ENCODE peak calls at places on chromosomes 3 and 15, in ten cellular contexts. D is CD8-positive, alpha-beta memory T cell; M is cardiac muscle cell; F is IMR-90; B is CD4-positive, alpha-beta memory T cell; J is thoracic aorta; T is ovary; X is neural progenitor cell; Z is colonic mucosa; S is fibroblast of lung. Y is an unnamed sample.
A peak's percentile ranks its signal among the peaks of the same experiment; 100 is the strongest.

GRCh38 chr3:129593595-129594339 is 12.7 kb downstream of the PLXND1 start:
- DNase-seq in D (peak; percentile 26), M (no peak), F (no peak), B (peak; percentile 62), J (no peak), T (no peak), X (peak; percentile 52), Z (no peak), S (peak; percentile 33), Y (peak; percentile 80)

GRCh38 chr15:81642451-81642990 is 268.5 kb upstream of the TMC3 start:
- DNase-seq in D (no peak), M (no peak), F (peak; percentile 97), B (no peak), J (no peak), T (no peak), X (no peak), Z (no peak), S (peak; percentile 97), Y (no peak)

GRCh38 chr3:16828815-16829214 is 55.9 kb upstream of the PLCL2 start:
- DNase-seq in D (peak; percentile 32), M (peak; percentile 67), F (peak; percentile 26), B (peak; percentile 59), J (no peak), T (no peak), X (peak; percentile 60), Z (peak; percentile 50), S (peak; percentile 57), Y (peak; percentile 42)

GRCh38 chr15:101675796-101676582 is 23.8 kb upstream of the TM2D3 start:
- DNase-seq in D (no peak), M (peak; percentile 83), F (peak; percentile 89), B (no peak), J (no peak), T (no peak), X (peak; percentile 63), Z (no peak), S (peak; percentile 88), Y (no peak)

GRCh38 chr3:97360804-97361203 is 403.8 kb upstream of the ARL6 start:
- DNase-seq in D (no peak), M (no peak), F (no peak), B (no peak), J (no peak), T (no peak), X (no peak), Z (no peak), S (no peak), Y (peak; percentile 4)

GRCh38 chr15:31352911-31353811 is 26.5 kb downstream of the KLF13 start:
- DNase-seq in D (peak; percentile 37), M (peak; percentile 93), F (peak; percentile 82), B (peak; percentile 50), J (peak; percentile 45), T (peak; percentile 72), X (no peak), Z (no peak), S (peak; percentile 91), Y (peak; percentile 72)

GRCh38 chr3:18425641-18426403 is 683 bp upstream of the SATB1 start:
- DNase-seq in D (peak; percentile 53), M (peak; percentile 15), F (no peak), B (peak; percentile 66), J (no peak), T (no peak), X (peak; percentile 73), Z (peak; percentile 60), S (no peak), Y (peak; percentile 78)

GRCh38 chr3:27494784-27495183 is 10.6 kb upstream of the SLC4A7 start:
- DNase-seq in D (no peak), M (no peak), F (no peak), B (no peak), J (no peak), T (no peak), X (no peak), Z (no peak), S (no peak), Y (no peak)

GRCh38 chr3:172107403-172107802 is 68.0 kb downstream of the FNDC3B start:
- DNase-seq in D (peak; percentile 28), M (no peak), F (no peak), B (peak; percentile 69), J (no peak), T (no peak), X (no peak), Z (no peak), S (no peak), Y (no peak)
- H3K4me3 ChIP-seq in D (peak overlapping the region; percentile 42), M (no peak overlapping the region), F (no peak overlapping the region), B (peak overlapping the region; percentile 1), J (no peak overlapping the region), T (no peak overlapping the region), X (no peak overlapping the region), Z (no peak overlapping the region), S (no peak overlapping the region), Y (no peak overlapping the region)

GRCh38 chr3:160412477-160412876 is 13.0 kb downstream of the SMC4 start:
- DNase-seq in D (no peak), M (no peak), F (no peak), B (no peak), J (no peak), T (no peak), X (no peak), Z (no peak), S (no peak), Y (no peak)
- H3K36me3 ChIP-seq in D (no peaks in the 10 kb centered on the region), M (peaks cover 45% of the 10 kb centered on the region), F (peaks cover 11% of the 10 kb centered on the region), B (no peaks in the 10 kb centered on the region), J (peaks cover 3% of the 10 kb centered on the region), T (no peaks in the 10 kb centered on the region), X (peaks cover 52% of the 10 kb centered on the region), Z (no peaks in the 10 kb centered on the region), S (no peaks in the 10 kb centered on the region), Y (peaks cover 17% of the 10 kb centered on the region)

GRCh38 chr3:193132247-193132646 is 108.8 kb upstream of the PLAAT1 start:
- DNase-seq in D (no peak), M (no peak), F (no peak), B (no peak), J (no peak), T (no peak), X (no peak), Z (no peak), S (no peak), Y (no peak)
- H3K4me3 ChIP-seq in D (no peak overlapping the region), M (no peak overlapping the region), F (no peak overlapping the region), B (no peak overlapping the region), J (no peak overlapping the region), T (no peak overlapping the region), X (no peak overlapping the region), Z (no peak overlapping the region), S (no peak overlapping the region), Y (no peak overlapping the region)

GRCh38 chr15:56234804-56235203 is 8.9 kb downstream of the RFX7 start:
- DNase-seq in D (no peak), M (peak; percentile 59), F (no peak), B (no peak), J (no peak), T (no peak), X (no peak), Z (no peak), S (no peak), Y (no peak)
- H3K36me3 ChIP-seq in D (no peaks in the 10 kb centered on the region), M (no peaks in the 10 kb centered on the region), F (peaks cover 14% of the 10 kb centered on the region), B (peaks cover 3% of the 10 kb centered on the region), J (peaks cover 5% of the 10 kb centered on the region), T (no peaks in the 10 kb centered on the region), X (peaks cover 60% of the 10 kb centered on the region), Z (no peaks in the 10 kb centered on the region), S (no peaks in the 10 kb centered on the region), Y (peaks cover 2% of the 10 kb centered on the region)

GRCh38 chr3:183087184-183087583 is 12.1 kb downstream of the MCCC1 start:
- DNase-seq in D (no peak), M (no peak), F (no peak), B (no peak), J (no peak), T (no peak), X (no peak), Z (no peak), S (no peak), Y (no peak)
- H3K4me3 ChIP-seq in D (no peak overlapping the region), M (no peak overlapping the region), F (no peak overlapping the region), B (no peak overlapping the region), J (no peak overlapping the region), T (no peak overlapping the region), X (no peak overlapping the region), Z (no peak overlapping the region), S (no peak overlapping the region), Y (no peak overlapping the region)

DNA sequence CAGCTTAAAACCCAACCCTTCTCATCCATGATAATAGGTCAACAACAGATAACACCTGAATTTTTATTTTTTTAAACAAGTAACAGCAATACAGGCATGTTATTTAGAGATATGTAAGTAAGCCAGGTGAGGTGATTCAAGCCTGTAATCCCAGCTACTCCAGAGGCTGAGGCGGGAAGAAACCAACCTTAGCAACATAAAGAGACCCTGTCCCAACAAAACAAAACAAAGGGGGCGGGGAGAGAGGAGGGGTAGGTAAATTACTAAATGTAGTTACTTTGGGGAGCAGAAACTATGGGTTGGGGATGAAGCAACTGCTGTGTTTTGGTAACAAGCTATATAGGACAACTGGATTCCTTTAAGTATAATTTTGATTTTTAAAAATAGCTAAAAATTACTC is 47.0 kb downstream of the GNB4 start:
- DNase-seq in D (no peak), M (no peak), F (no peak), B (no peak), J (no peak), T (no peak), X (no peak), Z (no peak), S (no peak), Y (peak; percentile 11)
- H3K36me3 ChIP-seq in D (no peaks in the 10 kb centered on the region), M (peaks cover 28% of the 10 kb centered on the region), F (peaks cover 26% of the 10 kb centered on the region), B (no peaks in the 10 kb centered on the region), J (peaks cover 25% of the 10 kb centered on the region), T (no peaks in the 10 kb centered on the region), X (no peaks in the 10 kb centered on the region), Z (no peaks in the 10 kb centered on the region), S (no peaks in the 10 kb centered on the region), Y (no peaks in the 10 kb centered on the region)

Y was measured in H7.